ENCODE peak calls at places on chromosomes 13 and 19, in seven cellular contexts. Z is foreskin fibroblast, S is mucosa of descending colon, N is heart left ventricle, G is fibroblast of villous mesenchyme, K is tibial artery, F is choroid plexus epithelial cell. J is an unnamed sample.

GRCh38 chr13:113948034-113948742 is 25.7 kb downstream of the C13orf46 start:
- DNase-seq in Z (peak; percentile 32), S (no peak), N (peak; percentile 22), G (peak; percentile 33), K (no peak), F (no peak), J (no peak)

GRCh38 chr13:110536006-110536693 is 25.4 kb downstream of the RAB20 start:
- DNase-seq in Z (no peak), S (no peak), N (no peak), G (no peak), K (peak; percentile 74), F (no peak), J (no peak)

GRCh38 chr19:16851031-16851712 is 22.0 kb downstream of the SIN3B start:
- DNase-seq in Z (peak; percentile 49), S (no peak), N (peak; percentile 48), G (no peak), K (no peak), F (peak; percentile 50), J (no peak)

GRCh38 chr19:17765069-17765618 is 13.9 kb downstream of the FCHO1 start:
- DNase-seq in Z (no peak), S (peak; percentile 82), N (peak; percentile 78), G (peak; percentile 39), K (peak; percentile 78), F (no peak), J (no peak)

GRCh38 chr13:31731923-31732322 is 7.4 kb upstream of the RXFP2 start:
- DNase-seq in Z (peak; percentile 46), S (no peak), N (no peak), G (no peak), K (no peak), F (no peak), J (no peak)

GRCh38 chr13:113756441-113757097 is 2.5 kb upstream of the TMEM255B start:
- DNase-seq in Z (peak; percentile 24), S (no peak), N (peak; percentile 37), G (no peak), K (peak; percentile 62), F (peak; percentile 13), J (no peak)

GRCh38 chr13:44368062-44368591 is 5.5 kb upstream of the SERP2 start:
- DNase-seq in Z (peak; percentile 90), S (no peak), N (no peak), G (peak; percentile 95), K (no peak), F (peak; percentile 44), J (no peak)

GRCh38 chr19:45973564-45974338 is at the start of gene NOVA2:
- DNase-seq in Z (peak; percentile 83), S (peak; percentile 32), N (peak; percentile 90), G (peak; percentile 26), K (no peak), F (peak; percentile 39), J (no peak)

GRCh38 chr13:111518161-111518791 is 197.8 kb downstream of the TEX29 start:
- DNase-seq in Z (no peak), S (no peak), N (peak; percentile 23), G (no peak), K (no peak), F (no peak), J (no peak)

GRCh38 chr13:47396915-47397314 is 500.1 kb upstream of the HTR2A start:
- DNase-seq in Z (no peak), S (no peak), N (no peak), G (no peak), K (no peak), F (no peak), J (no peak)

GRCh38 chr13:76012091-76012721 is 376.1 kb downstream of the LMO7 start:
- DNase-seq in Z (peak; percentile 35), S (no peak), N (no peak), G (no peak), K (no peak), F (peak; percentile 39), J (no peak)

GRCh38 chr13:49256841-49257240 is 9.1 kb downstream of the CDADC1 start:
- DNase-seq in Z (no peak), S (no peak), N (no peak), G (no peak), K (no peak), F (peak; percentile 55), J (no peak)

GRCh38 chr13:113848431-113849260 is 15.2 kb downstream of the GAS6 start:
- DNase-seq in Z (no peak), S (peak; percentile 78), N (peak; percentile 34), G (no peak), K (no peak), F (no peak), J (peak; percentile 6)

GRCh38 chr13:114107686-114108081 is 24.7 kb downstream of the RASA3 start:
- DNase-seq in Z (peak; percentile 96), S (peak; percentile 21), N (peak; percentile 73), G (peak; percentile 80), K (peak; percentile 56), F (peak; percentile 82), J (no peak)

GRCh38 chr19:1266116-1266817 is 2.9 kb upstream of the CIRBP start:
- DNase-seq in Z (peak; percentile 98), S (peak; percentile 93), N (peak; percentile 97), G (peak; percentile 83), K (peak; percentile 94), F (peak; percentile 80), J (peak; percentile 80)

GRCh38 chr19:46755077-46755852 is 9.0 kb upstream of the STRN4 start:
- DNase-seq in Z (peak; percentile 68), S (no peak), N (no peak), G (peak; percentile 40), K (peak; percentile 87), F (peak; percentile 69), J (no peak)

GRCh38 chr13:100789481-100789880 is 114.9 kb upstream of the TMTC4 start:
- DNase-seq in Z (peak; percentile 6), S (no peak), N (no peak), G (no peak), K (no peak), F (peak; percentile 28), J (no peak)

GRCh38 chr13:76222511-76222910 is 586.4 kb downstream of the LMO7 start:
- DNase-seq in Z (peak; percentile 42), S (no peak), N (no peak), G (no peak), K (no peak), F (no peak), J (no peak)

GRCh38 chr19:55638864-55639359 is 1.9 kb upstream of the ZNF580 start:
- DNase-seq in Z (peak; percentile 48), S (peak; percentile 32), N (peak; percentile 37), G (peak; percentile 24), K (no peak), F (peak; percentile 49), J (no peak)

GRCh38 chr19:6969490-6969889 is 51.7 kb downstream of the MBD3L2B start:
- DNase-seq in Z (no peak), S (no peak), N (no peak), G (no peak), K (no peak), F (no peak), J (no peak)

GRCh38 chr19:12938536-12939291 is at the start of gene CALR:
- DNase-seq in Z (peak; percentile 67), S (peak; percentile 46), N (no peak), G (peak; percentile 48), K (peak; percentile 79), F (peak; percentile 39), J (no peak)
- TF ChIP-seq CTCF in Z (peak; percentile 11), S (no peak), N (no peak), G (peak; percentile 20), K (peak; percentile 24), F (peak; percentile 25), J (no peak)

GRCh38 chr13:21999666-22000065 is 328.8 kb downstream of the FGF9 start:
- DNase-seq in Z (no peak), S (no peak), N (no peak), G (no peak), K (no peak), F (no peak), J (no peak)

GRCh38 chr13:21998279-21998678 is 327.4 kb downstream of the FGF9 start:
- DNase-seq in Z (no peak), S (no peak), N (no peak), G (no peak), K (no peak), F (no peak), J (no peak)

GRCh38 chr13:22001336-22001735 is 330.5 kb downstream of the FGF9 start:
- DNase-seq in Z (no peak), S (no peak), N (no peak), G (no peak), K (no peak), F (no peak), J (no peak)

GRCh38 chr13:21997726-21998125 is 326.9 kb downstream of the FGF9 start:
- DNase-seq in Z (no peak), S (peak; percentile 46), N (no peak), G (no peak), K (no peak), F (no peak), J (no peak)

GRCh38 chr13:22000191-22000590 is 329.3 kb downstream of the FGF9 start:
- DNase-seq in Z (no peak), S (no peak), N (no peak), G (no peak), K (no peak), F (no peak), J (no peak)
- TF ChIP-seq CTCF in Z (no peak), S (no peak), N (no peak), G (no peak), K (no peak), F (no peak), J (no peak)

GRCh38 chr13:57925250-57925649 is 293.7 kb downstream of the PCDH17 start:
- DNase-seq in Z (no peak), S (no peak), N (no peak), G (no peak), K (no peak), F (peak; percentile 0), J (no peak)
- TF ChIP-seq CTCF in Z (no peak), S (no peak), N (peak; percentile 31), G (no peak), K (no peak), F (no peak), J (no peak)

GRCh38 chr19:41098762-41099161 is 10.5 kb downstream of the CYP2A13 start:
- DNase-seq in Z (no peak), S (peak; percentile 23), N (no peak), G (no peak), K (no peak), F (no peak), J (no peak)
- TF ChIP-seq CTCF in Z (no peak), S (no peak), N (no peak), G (no peak), K (no peak), F (no peak), J (no peak)

GRCh38 chr13:105936816-105937215 is 598.6 kb downstream of the EFNB2 start:
- DNase-seq in Z (peak; percentile 33), S (no peak), N (no peak), G (no peak), K (no peak), F (peak; percentile 51), J (no peak)
- TF ChIP-seq CTCF in Z (no peak), S (no peak), N (no peak), G (no peak), K (no peak), F (no peak), J (no peak)

DNA sequence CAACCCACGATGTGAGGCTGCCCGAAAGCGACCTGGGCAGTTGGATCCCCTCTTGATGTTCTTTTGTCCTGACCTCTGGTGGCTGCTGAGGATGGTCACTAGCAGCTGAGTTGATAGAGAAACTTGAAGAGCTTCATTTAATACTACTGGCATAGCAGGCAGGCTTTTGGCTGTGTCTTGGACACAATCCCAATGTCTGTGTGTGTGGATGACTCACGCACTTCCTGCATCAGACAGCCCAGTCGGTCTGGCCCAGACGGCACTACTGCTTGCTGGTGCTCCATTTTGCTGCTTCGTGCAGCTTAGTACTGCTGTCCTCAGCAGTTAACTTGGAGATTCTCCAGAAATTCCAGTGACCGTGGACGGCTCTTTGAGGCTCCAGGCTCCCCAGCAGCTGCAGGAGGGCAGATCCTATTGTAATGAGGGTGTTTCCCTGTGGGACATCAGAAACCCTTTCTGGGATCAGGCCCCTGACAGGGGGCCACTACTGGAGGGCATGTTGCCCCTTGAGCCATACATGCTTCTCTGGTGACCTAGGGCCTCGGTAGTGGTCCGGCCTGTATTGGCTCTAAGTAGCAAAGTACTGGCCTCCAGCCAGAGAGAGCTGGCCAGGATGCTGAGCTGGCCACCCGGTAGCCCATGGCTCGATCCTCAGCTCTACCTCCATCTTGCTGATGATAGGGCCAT is 4.5 kb downstream of the FPR3 start:
- DNase-seq in Z (peak; percentile 94), S (peak; percentile 59), N (peak; percentile 90), G (peak; percentile 98), K (peak; percentile 90), F (peak; percentile 100), J (no peak)
- TF ChIP-seq CTCF in Z (no peak), S (no peak), N (peak; percentile 33), G (peak; percentile 21), K (no peak), F (peak; percentile 36), J (no peak)

J was measured in mesothelial cell of epicardium.